ENCODE peak calls at places on chromosomes 16 and 17, in six cellular contexts. Q is BJ, A is psoas muscle, W is testis, Y is GM23338, J is MM.1S. S is an unnamed sample.

GRCh38 chr17:59431606-59432005 is 100.2 kb downstream of the YPEL2 start:
- DNase-seq in J (no peak), W (no peak), Y (no peak), Q (no peak), A (no peak), S (no peak)

GRCh38 chr16:5003828-5004227 is 29.9 kb downstream of the NAGPA start:
- DNase-seq in J (no peak), W (no peak), A (no peak), Y (no peak), Q (no peak), S (no peak)

GRCh38 chr16:87812200-87812656 is 46.4 kb upstream of the KLHDC4 start:
- DNase-seq in Y (no peak), A (no peak), Q (no peak), J (no peak), W (no peak), S (no peak)

GRCh38 chr17:40598021-40598927 is 33.0 kb upstream of the CCR7 start:
- DNase-seq in A (no peak), J (no peak), W (no peak), Q (no peak), Y (no peak), S (no peak)

GRCh38 chr17:385195-385835 is 32.7 kb upstream of the RPH3AL start:
- DNase-seq in Q (no peak), W (no peak), A (peak; percentile 84), Y (peak; percentile 66), J (no peak), S (no peak)

GRCh38 chr17:69573396-69573795 is 158.9 kb downstream of the MAP2K6 start:
- DNase-seq in A (no peak), W (no peak), J (no peak), Y (no peak), Q (no peak), S (no peak)

GRCh38 chr17:2042355-2042929 is 620 bp downstream of the OVCA2 start:
- DNase-seq in Y (peak; percentile 46), J (peak; percentile 23), W (no peak), Q (no peak), A (no peak), S (no peak)

GRCh38 chr16:54266363-54266955 is 20.1 kb downstream of the IRX3 start:
- DNase-seq in W (no peak), Y (no peak), J (no peak), Q (no peak), A (no peak), S (no peak)

GRCh38 chr16:1428511-1428910 is 2.4 kb upstream of the PERCC1 start:
- DNase-seq in J (no peak), A (peak; percentile 64), W (no peak), Y (peak; percentile 81), Q (no peak), S (no peak)

GRCh38 chr17:8939496-8940334 is 25.8 kb downstream of the PIK3R5 start:
- DNase-seq in W (no peak), Q (no peak), J (peak; percentile 64), Y (peak; percentile 10), A (no peak), S (peak; percentile 71)

GRCh38 chr16:78516006-78516405 is 416.6 kb downstream of the WWOX start:
- DNase-seq in A (no peak), Y (no peak), J (no peak), W (no peak), Q (no peak), S (no peak)

GRCh38 chr17:14196337-14196997 is 40.2 kb downstream of the CDRT15 start:
- DNase-seq in A (no peak), J (no peak), W (no peak), Q (no peak), Y (peak; percentile 24), S (no peak)

GRCh38 chr16:22198547-22199293 is 7.4 kb upstream of the EEF2K start:
- DNase-seq in A (no peak), W (no peak), J (peak; percentile 83), Q (no peak), Y (no peak), S (no peak)

GRCh38 chr17:72719582-72720493 is 372.6 kb downstream of the SLC39A11 start:
- DNase-seq in Y (no peak), Q (no peak), J (no peak), W (no peak), A (no peak), S (peak; percentile 56)

GRCh38 chr17:27585792-27586191 is 45.2 kb upstream of the LGALS9 start:
- DNase-seq in W (no peak), A (no peak), J (no peak), Y (no peak), Q (no peak), S (no peak)

GRCh38 chr17:48626202-48626469 is at the start of gene HOXB9:
- DNase-seq in Q (no peak), J (no peak), Y (no peak), W (no peak), A (no peak), S (no peak)

GRCh38 chr16:66886346-66886745 is 6.0 kb downstream of the PDP2 start:
- DNase-seq in J (no peak), W (no peak), Y (no peak), Q (no peak), A (no peak), S (no peak)

GRCh38 chr17:9368631-9369030 is 207.0 kb downstream of the STX8 start:
- DNase-seq in W (no peak), J (no peak), Q (no peak), A (no peak), Y (no peak), S (no peak)

GRCh38 chr17:55817273-55817709 is 66.4 kb downstream of the PCTP start:
- DNase-seq in Y (no peak), W (no peak), Q (no peak), A (no peak), J (no peak), S (no peak)

DNA sequence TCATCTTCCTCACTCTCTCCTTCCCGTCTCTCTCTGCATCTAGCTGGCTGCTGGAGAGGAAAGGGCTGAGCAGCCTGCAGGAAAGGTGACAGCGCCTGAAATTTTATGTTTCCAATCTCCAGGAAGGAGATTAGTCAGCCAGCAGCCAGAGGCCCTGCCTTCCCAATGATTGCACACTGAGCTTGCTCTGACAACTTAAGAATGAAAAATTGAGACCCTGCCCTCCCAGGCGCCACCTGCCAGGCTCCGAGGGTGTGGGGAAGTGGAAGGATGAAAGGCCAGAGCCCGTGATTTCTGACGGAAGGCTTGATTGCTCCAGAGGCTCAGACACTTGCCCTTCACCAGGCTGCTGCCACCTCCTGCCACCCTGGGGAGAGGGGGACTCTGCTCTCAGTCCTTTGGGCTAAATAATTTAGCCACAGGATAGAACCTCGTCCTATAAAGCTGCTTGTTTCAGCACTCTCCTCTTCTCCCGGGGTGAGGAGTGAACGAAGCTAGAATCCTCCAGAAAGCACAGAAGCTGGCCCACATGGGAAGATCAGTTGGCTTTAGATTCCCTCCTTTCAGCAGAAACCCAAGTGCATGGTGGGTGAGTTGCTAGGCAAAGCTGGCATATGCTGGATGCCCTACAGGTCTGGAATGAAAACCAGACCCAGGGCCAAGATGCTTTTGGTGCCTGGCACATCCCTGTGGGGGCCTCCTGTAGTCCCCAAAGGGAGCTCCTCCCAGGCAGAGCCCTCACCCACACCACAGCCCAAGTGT is 33.6 kb downstream of the GRIN2C start:
- DNase-seq in J (no peak), W (no peak), A (no peak), Q (no peak), Y (no peak), S (no peak)
- H3K4me3 ChIP-seq in J (no peak overlapping the region), W (no peak overlapping the region), A (no peak overlapping the region), Q (no peak overlapping the region), Y (no peak overlapping the region), S (no peak overlapping the region)

DNA sequence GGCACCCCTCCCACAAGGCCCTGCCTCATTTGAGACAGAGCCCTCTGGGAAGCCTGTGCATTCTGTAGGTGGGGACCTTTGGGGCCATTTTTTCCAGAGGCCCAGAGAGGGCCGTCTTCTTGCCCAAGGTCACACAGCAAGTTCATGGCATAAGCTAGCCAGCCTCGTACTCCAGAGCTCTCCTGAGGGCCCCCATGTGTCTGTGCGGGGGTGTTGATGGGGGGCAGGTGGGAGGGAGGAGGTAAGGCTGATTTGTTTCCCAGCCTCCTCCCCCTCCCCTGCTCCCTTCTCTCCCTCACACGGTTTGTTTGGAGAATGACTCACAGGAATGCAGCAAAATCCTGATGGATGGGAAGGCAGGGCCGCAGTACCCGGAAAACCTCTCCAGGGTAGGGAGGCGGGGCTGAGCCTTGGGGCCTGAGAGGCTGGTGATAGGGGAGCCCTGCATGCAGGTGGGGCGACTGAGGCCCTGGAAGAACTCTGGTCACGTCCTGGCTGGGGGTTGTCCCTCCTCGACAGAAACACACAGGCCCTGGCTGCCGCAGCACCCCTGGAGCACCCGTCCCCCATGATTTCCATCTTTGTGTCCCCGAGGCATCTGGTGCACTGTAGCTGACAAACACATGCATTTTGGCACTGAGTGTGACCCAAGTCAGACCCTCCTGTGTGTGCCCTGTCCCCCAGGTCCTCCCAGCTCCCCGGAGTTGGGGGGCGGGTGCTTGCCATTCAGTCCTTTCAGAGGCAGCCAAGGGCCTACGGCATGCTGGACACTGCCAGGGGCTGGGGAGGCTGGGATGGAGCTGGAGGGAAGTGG is 29.7 kb downstream of the RAI1 start:
- DNase-seq in W (no peak), A (no peak), J (no peak), Y (peak; percentile 92), Q (peak; percentile 66), S (no peak)
- H3K4me3 ChIP-seq in W (no peak overlapping the region), A (no peak overlapping the region), J (no peak overlapping the region), Y (no peak overlapping the region), Q (no peak overlapping the region), S (no peak overlapping the region)

DNA sequence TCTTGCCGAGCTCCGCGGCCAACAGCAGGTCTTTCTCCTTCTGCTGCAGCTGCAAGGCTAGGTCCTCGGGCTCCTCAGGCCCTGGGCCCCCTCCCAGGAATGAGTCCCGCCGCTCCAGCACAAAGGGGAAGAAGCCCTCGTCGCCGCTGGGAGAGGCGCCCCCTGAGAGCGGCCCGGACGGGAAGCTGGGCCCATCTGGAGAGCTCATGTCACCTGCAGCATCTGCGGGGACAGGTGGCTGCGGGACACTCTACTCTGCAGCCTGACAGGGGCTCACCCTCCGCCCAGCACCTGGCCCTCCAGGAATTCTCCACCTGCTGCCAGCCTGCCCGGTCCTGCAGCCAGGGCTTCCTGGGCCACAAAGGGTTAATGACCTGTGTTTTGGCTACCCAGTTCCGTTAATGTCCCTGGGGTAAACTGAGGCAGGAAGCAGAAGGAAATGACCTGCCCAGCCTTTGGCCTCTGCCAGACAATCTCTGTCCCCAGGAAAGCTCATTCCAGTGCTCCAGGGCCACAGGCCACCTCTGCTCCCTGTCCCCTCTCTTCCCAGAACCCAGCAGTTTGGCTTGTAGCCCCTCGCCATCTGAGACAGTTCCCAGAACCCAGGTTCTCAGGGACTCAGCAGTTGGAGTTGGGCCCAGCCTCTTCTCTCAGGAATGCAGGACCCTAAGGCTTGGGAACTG is 1.3 kb downstream of the BICDL2 start:
- DNase-seq in A (no peak), J (no peak), W (no peak), Y (no peak), Q (no peak), S (no peak)
- H3K4me3 ChIP-seq in A (no peak overlapping the region), J (no peak overlapping the region), W (no peak overlapping the region), Y (peak overlapping the region; percentile 84), Q (no peak overlapping the region), S (no peak overlapping the region)

GRCh38 chr17:64625541-64625940 is 36.6 kb downstream of the SMURF2 start:
- DNase-seq in Y (no peak), Q (no peak), W (no peak), J (no peak), A (no peak), S (no peak)

GRCh38 chr17:64627797-64628196 is 34.3 kb downstream of the SMURF2 start:
- DNase-seq in Q (no peak), W (no peak), Y (no peak), J (no peak), A (no peak), S (no peak)

GRCh38 chr17:64626827-64627226 is 35.3 kb downstream of the SMURF2 start:
- DNase-seq in Y (no peak), Q (no peak), W (no peak), J (no peak), A (no peak), S (no peak)

GRCh38 chr17:64630309-64631223 is 31.5 kb downstream of the SMURF2 start:
- DNase-seq in Y (no peak), A (no peak), W (no peak), Q (no peak), J (no peak), S (no peak)

GRCh38 chr17:64628641-64629040 is 33.5 kb downstream of the SMURF2 start:
- DNase-seq in J (no peak), Q (no peak), W (no peak), Y (no peak), A (no peak), S (no peak)
- H3K4me3 ChIP-seq in J (no peak overlapping the region), Q (no peak overlapping the region), W (no peak overlapping the region), Y (no peak overlapping the region), A (no peak overlapping the region), S (no peak overlapping the region)